ENCODE peak calls at places on chromosome 1, in five cellular contexts. N is GM23248; T is activated T-helper 9 cell treated with anti-CD3 and anti-CD28 coated beads, Interleukin-2, amount 50 U/mL, for 16 hours; X is dorsolateral prefrontal cortex; E is NCI-H526. A is an unnamed sample.

GRCh38 chr1:36342426-36343185 is 19.2 kb upstream of the EVA1B start:
- DNase-seq in N (peak; percentile 87), T (peak; percentile 43), X (no peak), E (peak; percentile 20), A (peak; percentile 44)

GRCh38 chr1:46188295-46189030 is 9.8 kb downstream of the POMGNT1 start:
- DNase-seq in N (peak; percentile 41), T (no peak), X (no peak), E (no peak), A (no peak)

GRCh38 chr1:234288946-234289345 is 84.3 kb upstream of the COA6 start:
- DNase-seq in N (no peak), T (no peak), X (no peak), E (no peak), A (no peak)

GRCh38 chr1:207316141-207316540 is 5.3 kb upstream of the CD55 start:
- DNase-seq in N (no peak), T (no peak), X (no peak), E (no peak), A (no peak)

GRCh38 chr1:181396171-181396670 is 87.1 kb upstream of the CACNA1E start:
- DNase-seq in N (no peak), T (no peak), X (no peak), E (no peak), A (no peak)

GRCh38 chr1:194280463-194280862 is 1094.0 kb upstream of the B3GALT2 start:
- DNase-seq in N (no peak), T (no peak), X (no peak), E (no peak), A (no peak)

GRCh38 chr1:160993544-160993943 is 27.4 kb downstream of the F11R start:
- DNase-seq in N (peak; percentile 83), T (no peak), X (no peak), E (peak; percentile 48), A (peak; percentile 15)

GRCh38 chr1:43993206-43993914 is 2.0 kb downstream of the CCDC24 start:
- DNase-seq in N (no peak), T (no peak), X (no peak), E (no peak), A (no peak)

GRCh38 chr1:165235158-165235776 is 121.2 kb downstream of the LMX1A start:
- DNase-seq in N (no peak), T (no peak), X (no peak), E (peak; percentile 59), A (no peak)

GRCh38 chr1:226111865-226112395 is 49.4 kb downstream of the H3-3A start:
- DNase-seq in N (no peak), T (no peak), X (no peak), E (no peak), A (peak; percentile 28)